ENCODE peak calls at places on chromosomes 11 and 22, in eight cellular contexts. W, O, D, I, G, H, Z and B are unnamed samples.

GRCh38 chr22:24697141-24697540 is 77.4 kb downstream of the PIWIL3 start:
- DNase-seq in W (no peak), O (no peak), Z (no peak), H (no peak), G (no peak), D (no peak), I (no peak), B (no peak)

GRCh38 chr11:132895340-132895739 is 637.0 kb downstream of the OPCML start:
- DNase-seq in I (no peak), O (no peak), W (peak), G (peak), Z (no peak), H (no peak), D (no peak), B (peak)

GRCh38 chr11:69212121-69213110 is 56.7 kb downstream of the SMIM38 start:
- DNase-seq in H (no peak), Z (no peak), I (peak), W (no peak), G (no peak), D (no peak), O (no peak), B (no peak)

GRCh38 chr11:93089474-93090102 is 108.2 kb downstream of the SLC36A4 start:
- DNase-seq in I (no peak), O (peak), Z (no peak), W (peak), H (no peak), G (peak), D (no peak), B (peak)

GRCh38 chr11:7272373-7272772 is 20.7 kb downstream of the SYT9 start:
- DNase-seq in W (no peak), I (no peak), O (no peak), H (no peak), D (no peak), G (no peak), Z (no peak), B (peak)

GRCh38 chr11:38089728-38090127 is 1491.7 kb upstream of the RAG2 start:
- DNase-seq in W (peak), G (no peak), O (no peak), H (no peak), D (no peak), I (no peak), Z (no peak), B (no peak)

GRCh38 chr11:76512851-76513653 is 68.2 kb downstream of the EMSY start:
- DNase-seq in G (peak), Z (no peak), D (no peak), O (no peak), I (no peak), W (peak), H (no peak), B (peak)

GRCh38 chr22:25402501-25403283 is 161.8 kb upstream of the GRK3 start:
- DNase-seq in I (peak), Z (peak), O (no peak), H (no peak), W (peak), G (no peak), D (no peak), B (peak)

GRCh38 chr22:36901411-36902142 is 11.9 kb upstream of the CSF2RB start:
- DNase-seq in I (no peak), H (no peak), D (no peak), O (no peak), Z (no peak), W (no peak), G (no peak), B (no peak)

GRCh38 chr11:70569173-70569890 is 171.0 kb downstream of the CTTN start:
- DNase-seq in D (no peak), Z (no peak), O (no peak), G (no peak), H (no peak), W (no peak), I (no peak), B (no peak)

GRCh38 chr11:63840356-63841060 is 1.6 kb downstream of the MARK2 start:
- DNase-seq in I (no peak), D (no peak), W (no peak), H (no peak), O (no peak), G (no peak), Z (no peak), B (peak)

GRCh38 chr22:17847360-17848078 is 73.2 kb upstream of the BID start:
- DNase-seq in I (no peak), H (no peak), O (no peak), W (peak), Z (no peak), D (no peak), G (no peak), B (peak)

GRCh38 chr11:88352139-88352538 is 14.6 kb upstream of the CTSC start:
- DNase-seq in I (no peak), D (no peak), H (no peak), Z (no peak), O (no peak), G (no peak), W (peak), B (peak)

DNA sequence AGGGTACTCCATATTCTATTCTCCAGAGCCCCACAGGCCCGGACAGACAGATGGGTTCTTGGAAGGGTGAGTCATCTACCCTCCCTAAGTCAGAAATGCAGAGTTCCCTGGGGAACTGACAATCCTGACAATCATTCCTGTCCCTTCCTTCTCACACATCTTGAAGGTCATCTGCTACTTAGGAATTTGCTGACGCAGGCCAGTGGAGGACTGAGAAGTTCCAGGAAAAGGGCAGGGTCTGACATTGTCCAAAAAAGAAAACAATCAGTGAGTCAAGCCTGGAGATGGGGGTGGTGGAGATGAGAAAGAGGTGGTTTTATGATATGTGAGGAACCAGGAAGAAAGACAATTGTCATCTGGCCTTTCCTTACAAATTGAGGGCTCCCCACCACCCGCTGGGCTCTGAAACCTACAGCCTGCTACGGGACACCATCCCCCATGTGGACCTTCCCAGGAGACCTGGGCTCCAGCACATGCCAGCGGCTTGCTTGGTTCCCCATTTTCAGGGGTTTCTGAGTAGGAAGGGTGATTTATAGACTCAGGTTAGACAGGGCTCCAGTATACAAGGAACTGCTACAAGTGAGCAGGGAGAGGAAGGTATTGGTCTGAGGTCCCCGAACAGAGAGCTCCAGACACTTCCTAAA is 12.9 kb downstream of the CD59 start:
- DNase-seq in I (no peak), W (peak), D (no peak), Z (no peak), G (peak), O (peak), H (no peak), B (peak)
- H3K27ac ChIP-seq in I (peak), W (peak), D (no peak), Z (no peak), G (peak), O (peak), H (peak), B (peak)

GRCh38 chr11:1693327-1694063 is 3.5 kb upstream of the KRTAP5-6 start:
- DNase-seq in D (peak), Z (peak), H (peak), G (peak), O (peak), W (peak), I (peak), B (peak)
- H3K27ac ChIP-seq in D (no peak), Z (peak), H (no peak), G (no peak), O (peak), W (no peak), I (peak), B (no peak)

GRCh38 chr11:46972343-46972742 is 35.8 kb downstream of the CSTPP1 start:
- DNase-seq in D (no peak), I (no peak), W (no peak), H (no peak), G (no peak), O (no peak), Z (no peak), B (no peak)

GRCh38 chr11:46966773-46967172 is 30.2 kb downstream of the CSTPP1 start:
- DNase-seq in Z (no peak), D (no peak), O (no peak), G (no peak), H (no peak), I (no peak), W (no peak), B (no peak)

GRCh38 chr11:46970913-46971625 is 34.5 kb downstream of the CSTPP1 start:
- DNase-seq in D (no peak), H (no peak), W (no peak), Z (no peak), I (no peak), G (no peak), O (no peak), B (no peak)

GRCh38 chr11:46967962-46968361 is 31.4 kb downstream of the CSTPP1 start:
- DNase-seq in O (no peak), Z (no peak), G (no peak), D (no peak), I (no peak), H (no peak), W (no peak), B (no peak)

GRCh38 chr11:46969379-46969778 is 32.8 kb downstream of the CSTPP1 start:
- DNase-seq in O (no peak), H (no peak), D (no peak), I (no peak), G (no peak), W (no peak), Z (no peak), B (no peak)
- H3K27ac ChIP-seq in O (no peak), H (no peak), D (no peak), I (no peak), G (no peak), W (no peak), Z (no peak), B (no peak)

GRCh38 chr11:86595401-86595800 is 77.0 kb downstream of the ME3 start:
- DNase-seq in D (no peak), Z (no peak), W (no peak), H (no peak), O (no peak), I (no peak), G (no peak), B (no peak)
- H3K27ac ChIP-seq in D (no peak), Z (no peak), W (no peak), H (no peak), O (peak), I (no peak), G (no peak), B (no peak)

GRCh38 chr11:36433896-36434295 is 76.2 kb downstream of the TRAF6 start:
- DNase-seq in W (no peak), G (no peak), I (no peak), Z (no peak), H (no peak), O (no peak), D (no peak), B (no peak)

GRCh38 chr11:36436084-36436483 is 74.0 kb downstream of the TRAF6 start:
- DNase-seq in I (no peak), H (no peak), G (no peak), D (no peak), O (no peak), W (no peak), Z (no peak), B (no peak)

GRCh38 chr11:36431429-36432092 is 78.5 kb downstream of the TRAF6 start:
- DNase-seq in O (peak), W (peak), Z (peak), I (peak), D (no peak), H (peak), G (peak), B (peak)

GRCh38 chr11:36432093-36432469 is 78.0 kb downstream of the TRAF6 start:
- DNase-seq in W (no peak), G (no peak), H (no peak), Z (no peak), O (no peak), I (no peak), D (no peak), B (no peak)

DNA sequence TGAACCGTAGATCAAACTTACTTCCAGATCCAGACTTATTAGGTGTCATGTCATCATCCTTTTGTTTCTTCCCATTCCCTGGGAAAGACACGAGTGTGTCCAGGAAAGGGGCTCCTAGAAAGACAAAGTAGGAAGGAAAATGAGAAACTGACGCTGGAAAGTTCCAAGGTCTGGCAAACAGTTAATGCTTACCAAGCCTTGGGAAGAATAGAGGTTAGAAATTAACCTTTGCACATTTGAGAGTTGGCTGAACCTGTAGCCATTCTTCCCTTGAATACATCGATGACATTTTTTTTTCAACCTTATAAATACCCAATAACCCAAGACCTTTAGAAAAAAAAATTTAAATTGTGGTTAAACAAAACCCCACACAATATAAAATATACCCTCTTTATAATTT is 77.3 kb downstream of the TRAF6 start:
- DNase-seq in W (no peak), Z (no peak), O (no peak), G (no peak), H (no peak), I (no peak), D (no peak), B (no peak)
- H3K27ac ChIP-seq in W (no peak), Z (no peak), O (peak), G (no peak), H (no peak), I (no peak), D (no peak), B (peak)

GRCh38 chr22:47199949-47200272 is 437.5 kb downstream of the TBC1D22A start:
- DNase-seq in W (no peak), G (no peak), Z (no peak), H (no peak), O (no peak), I (no peak), D (no peak), B (no peak)

GRCh38 chr22:47199261-47199948 is 437.0 kb downstream of the TBC1D22A start:
- DNase-seq in Z (peak), O (no peak), W (no peak), H (peak), G (no peak), I (peak), D (no peak), B (no peak)

GRCh38 chr22:47200273-47201051 is 438.0 kb downstream of the TBC1D22A start:
- DNase-seq in W (no peak), I (peak), G (no peak), Z (peak), H (peak), O (no peak), D (no peak), B (peak)

GRCh38 chr22:47197735-47198500 is 435.5 kb downstream of the TBC1D22A start:
- DNase-seq in W (no peak), I (peak), D (no peak), H (peak), G (no peak), O (no peak), Z (peak), B (no peak)

DNA sequence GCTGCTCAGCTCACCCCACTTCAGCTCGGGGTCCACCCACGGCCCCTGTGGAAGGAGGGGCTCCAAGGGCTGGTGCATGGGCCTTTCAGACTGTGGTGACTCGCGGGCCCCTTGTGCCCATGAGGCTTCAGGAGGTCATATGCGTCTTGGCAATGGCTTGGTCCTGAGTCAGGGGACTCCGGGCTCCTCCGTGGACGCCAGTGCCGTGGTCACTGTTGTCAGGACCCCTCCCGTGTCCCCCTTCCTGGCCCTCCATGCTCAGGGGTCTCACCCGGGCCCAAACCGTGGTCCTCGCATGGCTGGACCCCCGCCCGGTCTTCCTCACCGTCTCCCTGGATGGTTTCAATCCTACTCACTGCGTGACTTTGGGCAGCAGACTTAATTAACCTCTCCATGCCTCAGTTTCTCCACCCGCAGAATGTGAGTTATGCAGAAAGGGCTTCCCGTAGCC is 436.4 kb downstream of the TBC1D22A start:
- DNase-seq in G (no peak), W (no peak), D (no peak), Z (peak), H (peak), I (peak), O (no peak), B (no peak)
- H3K27ac ChIP-seq in G (no peak), W (no peak), D (no peak), Z (no peak), H (no peak), I (no peak), O (no peak), B (no peak)